ENCODE peak calls at places on chromosomes 11 and 22, in nine cellular contexts. W, A, M, O, D, H, J, E and B are unnamed samples.

GRCh38 chr11:70210516-70210915 is 7.4 kb downstream of the FADD start:
- DNase-seq in W (no peak), A (peak; percentile 91), M (no peak), O (peak; percentile 45), D (no peak), H (no peak), J (no peak), E (no peak), B (no peak)

GRCh38 chr11:116176484-116177005 is 596.2 kb downstream of the BUD13 start:
- DNase-seq in W (no peak), A (no peak), M (no peak), O (no peak), D (peak; percentile 6), H (no peak), J (no peak), E (no peak), B (no peak)

GRCh38 chr11:48002565-48002964 is 22.2 kb downstream of the PTPRJ start:
- DNase-seq in W (no peak), A (no peak), M (no peak), O (no peak), D (peak; percentile 58), H (no peak), J (no peak), E (no peak), B (no peak)

GRCh38 chr11:45216031-45216430 is 69.6 kb downstream of the PRDM11 start:
- DNase-seq in W (no peak), A (no peak), M (no peak), O (no peak), D (no peak), H (no peak), J (no peak), E (no peak), B (no peak)

GRCh38 chr11:86672007-86672621 is at the start of gene ME3:
- DNase-seq in W (peak; percentile 60), A (peak; percentile 74), M (peak; percentile 72), O (peak; percentile 63), D (no peak), H (peak; percentile 71), J (peak; percentile 68), E (peak; percentile 49), B (no peak)

GRCh38 chr22:24816841-24817240 is 10.8 kb downstream of the SGSM1 start:
- DNase-seq in W (no peak), A (no peak), M (no peak), O (no peak), D (no peak), H (no peak), J (no peak), E (no peak), B (no peak)

GRCh38 chr11:36077886-36078685 is 134.2 kb downstream of the LDLRAD3 start:
- DNase-seq in W (no peak), A (peak; percentile 35), M (no peak), O (no peak), D (no peak), H (no peak), J (no peak), E (peak; percentile 55), B (no peak)

GRCh38 chr22:38305481-38306448 is 11.5 kb downstream of the CSNK1E start:
- DNase-seq in W (no peak), A (peak; percentile 58), M (no peak), O (peak; percentile 68), D (peak; percentile 73), H (peak; percentile 64), J (peak; percentile 93), E (no peak), B (peak; percentile 62)

GRCh38 chr22:48823941-48824340 is 1003.7 kb downstream of the BRD1 start:
- DNase-seq in W (no peak), A (no peak), M (no peak), O (no peak), D (no peak), H (no peak), J (no peak), E (no peak), B (no peak)

GRCh38 chr22:31241200-31241599 is 29.1 kb downstream of the LIMK2 start:
- DNase-seq in W (no peak), A (peak; percentile 52), M (no peak), O (peak; percentile 49), D (no peak), H (peak; percentile 35), J (no peak), E (no peak), B (no peak)

GRCh38 chr11:116792869-116793475 is 1.3 kb upstream of the APOA5 start:
- DNase-seq in W (no peak), A (peak; percentile 92), M (no peak), O (peak; percentile 85), D (no peak), H (no peak), J (no peak), E (no peak), B (no peak)

GRCh38 chr11:14202263-14203173 is 156.5 kb downstream of the RRAS2 start:
- DNase-seq in W (no peak), A (no peak), M (no peak), O (no peak), D (peak; percentile 32), H (no peak), J (peak; percentile 68), E (no peak), B (no peak)

GRCh38 chr22:46846154-46846831 is 83.8 kb downstream of the TBC1D22A start:
- DNase-seq in W (no peak), A (peak; percentile 59), M (no peak), O (peak; percentile 56), D (no peak), H (no peak), J (no peak), E (no peak), B (no peak)

GRCh38 chr11:118180300-118180703 is 3.9 kb upstream of the SCN2B start:
- DNase-seq in W (no peak), A (peak; percentile 33), M (peak; percentile 38), O (peak; percentile 23), D (peak; percentile 85), H (no peak), J (no peak), E (peak; percentile 81), B (peak; percentile 83)

GRCh38 chr11:35183526-35183925 is 44.6 kb downstream of the CD44 start:
- DNase-seq in W (no peak), A (no peak), M (no peak), O (no peak), D (no peak), H (no peak), J (no peak), E (no peak), B (no peak)

GRCh38 chr11:6568191-6568918 is 35.1 kb downstream of the RRP8 start:
- DNase-seq in W (no peak), A (peak; percentile 47), M (no peak), O (peak; percentile 72), D (no peak), H (no peak), J (peak; percentile 26), E (peak; percentile 70), B (no peak)

GRCh38 chr11:69889400-69890372 is 70.5 kb upstream of the FGF3 start:
- DNase-seq in W (no peak), A (no peak), M (no peak), O (no peak), D (no peak), H (no peak), J (no peak), E (no peak), B (no peak)

GRCh38 chr11:113705871-113706654 is at the start of gene TMPRSS5:
- DNase-seq in W (no peak), A (no peak), M (no peak), O (no peak), D (no peak), H (no peak), J (no peak), E (no peak), B (no peak)

GRCh38 chr22:48496226-48496845 is 1331.3 kb downstream of the BRD1 start:
- DNase-seq in W (no peak), A (peak; percentile 41), M (no peak), O (no peak), D (no peak), H (no peak), J (no peak), E (no peak), B (no peak)

GRCh38 chr11:114799524-114799923 is 121.2 kb downstream of the NXPE2 start:
- DNase-seq in W (no peak), A (no peak), M (no peak), O (no peak), D (no peak), H (no peak), J (no peak), E (peak; percentile 24), B (no peak)
- H3K4me1 ChIP-seq in W (no peaks in the 10 kb centered on the region), A (no peaks in the 10 kb centered on the region), M (no peaks in the 10 kb centered on the region), O (no peaks in the 10 kb centered on the region), D (no peaks in the 10 kb centered on the region), H (no peaks in the 10 kb centered on the region), J (no peaks in the 10 kb centered on the region), E (no peaks in the 10 kb centered on the region), B (no peaks in the 10 kb centered on the region)

GRCh38 chr11:132078230-132078629 is 707.8 kb downstream of the NTM start:
- DNase-seq in W (no peak), A (no peak), M (no peak), O (no peak), D (no peak), H (no peak), J (no peak), E (no peak), B (no peak)
- H3K4me3 ChIP-seq in W (no peak overlapping the region), A (no peak overlapping the region), M (no peak overlapping the region), O (no peak overlapping the region), D (no peak overlapping the region), H (no peak overlapping the region), J (no peak overlapping the region), E (no peak overlapping the region), B (no peak overlapping the region)

DNA sequence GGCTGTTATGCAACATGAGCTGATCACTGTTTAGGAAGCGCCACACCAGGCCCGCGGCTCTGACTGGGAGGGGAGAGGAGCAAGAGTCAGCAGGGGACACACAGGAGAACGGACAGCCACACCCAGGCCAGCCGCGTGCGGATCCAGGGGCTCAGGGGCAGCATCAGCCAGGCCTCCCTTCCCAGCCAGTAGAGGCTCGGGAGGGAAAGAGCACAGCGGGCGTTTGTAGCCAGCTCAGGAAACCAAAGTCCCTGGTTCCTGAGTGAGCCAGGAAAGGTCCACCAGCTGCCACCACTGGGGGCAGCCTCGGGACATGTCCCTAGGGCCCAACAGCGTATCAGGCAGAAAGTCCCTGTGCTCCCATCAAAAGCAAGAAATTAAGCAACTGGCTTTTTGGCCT is 71.8 kb upstream of the PITPNB start:
- DNase-seq in W (peak; percentile 13), A (peak; percentile 68), M (peak; percentile 83), O (no peak), D (peak; percentile 67), H (peak; percentile 27), J (no peak), E (peak; percentile 61), B (peak; percentile 50)
- H3K27ac ChIP-seq in W (no peak overlapping the region), A (no peak overlapping the region), M (peak overlapping the region; percentile 62), O (no peak overlapping the region), D (peak overlapping the region; percentile 96), H (no peak overlapping the region), J (no peak overlapping the region), E (peak overlapping the region; percentile 26), B (no peak overlapping the region)

DNA sequence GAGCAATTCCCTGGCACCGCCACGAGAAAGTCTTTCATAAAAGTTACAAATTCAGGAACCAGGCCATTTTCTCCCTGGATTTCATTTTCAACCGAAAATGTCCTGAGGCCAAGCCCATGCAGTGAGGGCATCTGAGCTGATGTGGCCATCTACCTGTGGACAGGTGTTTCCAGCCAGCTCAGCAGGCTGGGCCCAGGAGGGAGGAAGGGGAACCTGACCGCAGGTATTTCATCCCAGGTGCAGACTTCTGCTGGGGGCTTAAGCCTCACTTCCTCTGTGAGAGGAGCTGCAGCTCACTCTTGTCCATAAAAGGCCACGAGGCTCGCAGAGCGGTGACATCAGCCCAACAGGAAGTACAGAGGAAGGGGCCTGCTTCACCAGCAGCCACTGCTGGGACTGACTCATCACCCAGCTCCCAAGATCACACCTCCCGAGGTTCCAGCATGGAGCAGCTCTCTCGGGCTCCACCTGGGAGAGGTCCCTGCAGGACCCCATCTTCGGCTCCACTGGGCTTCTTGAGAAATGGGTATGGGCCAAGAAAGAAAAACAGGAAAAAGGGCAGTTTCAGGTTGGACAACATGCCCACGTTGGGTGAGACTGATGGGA is 56.4 kb downstream of the MYH9 start:
- DNase-seq in W (peak; percentile 67), A (peak; percentile 94), M (peak; percentile 87), O (peak; percentile 98), D (peak; percentile 91), H (peak; percentile 75), J (peak; percentile 97), E (peak; percentile 74), B (peak; percentile 87)
- H3K4me1 ChIP-seq in W (peaks cover 99% of the 10 kb centered on the region), A (peaks cover 62% of the 10 kb centered on the region), M (peaks cover 4% of the 10 kb centered on the region), O (peaks cover 94% of the 10 kb centered on the region), D (peaks cover 66% of the 10 kb centered on the region), H (peaks cover 70% of the 10 kb centered on the region), J (peaks cover 63% of the 10 kb centered on the region), E (peaks cover 75% of the 10 kb centered on the region), B (peaks cover 78% of the 10 kb centered on the region)